ENCODE peak calls at places on chromosomes 16 and 17, in four cellular contexts. P, U, C and J are unnamed samples.

GRCh38 chr17:77089118-77089477 is 51.7 kb upstream of the SEC14L1 start:
- DNase-seq in P (no peak), U (no peak), C (no peak), J (peak; percentile 59)

GRCh38 chr17:15516150-15516549 is 47.1 kb downstream of the TVP23C start:
- DNase-seq in P (peak; percentile 75), U (no peak), C (no peak), J (no peak)

GRCh38 chr17:44707755-44708400 is 587 bp upstream of the DBF4B start:
- DNase-seq in P (no peak), U (no peak), C (no peak), J (no peak)

GRCh38 chr17:45225964-45226530 is 4.4 kb downstream of the FMNL1 start:
- DNase-seq in P (no peak), U (peak; percentile 42), C (no peak), J (no peak)

GRCh38 chr17:2030779-2031163 is 818 bp downstream of the DPH1 start:
- DNase-seq in P (no peak), U (peak; percentile 89), C (no peak), J (no peak)

GRCh38 chr17:38333635-38334295 is 10.0 kb downstream of the GPR179 start:
- DNase-seq in P (no peak), U (peak; percentile 93), C (peak; percentile 54), J (peak; percentile 71)

GRCh38 chr16:1058216-1058615 is 14.3 kb upstream of the SSTR5 start:
- DNase-seq in P (no peak), U (no peak), C (no peak), J (no peak)

GRCh38 chr16:11632455-11632921 is 35.8 kb upstream of the SNN start:
- DNase-seq in P (peak; percentile 93), U (no peak), C (no peak), J (peak; percentile 58)

GRCh38 chr16:58098207-58099096 is 30.7 kb downstream of the CFAP20 start:
- DNase-seq in P (peak; percentile 22), U (no peak), C (no peak), J (peak; percentile 51)

GRCh38 chr17:44906010-44906646 is 6.9 kb upstream of the EFTUD2 start:
- DNase-seq in P (peak; percentile 96), U (peak; percentile 37), C (no peak), J (peak; percentile 75)

GRCh38 chr16:53821487-53821886 is 117.5 kb downstream of the FTO start:
- DNase-seq in P (peak; percentile 42), U (no peak), C (no peak), J (peak; percentile 11)
- H3K56ac ChIP-seq in P (no peak overlapping the region), U (no peak overlapping the region), C (no peak overlapping the region), J (no peak overlapping the region)

DNA sequence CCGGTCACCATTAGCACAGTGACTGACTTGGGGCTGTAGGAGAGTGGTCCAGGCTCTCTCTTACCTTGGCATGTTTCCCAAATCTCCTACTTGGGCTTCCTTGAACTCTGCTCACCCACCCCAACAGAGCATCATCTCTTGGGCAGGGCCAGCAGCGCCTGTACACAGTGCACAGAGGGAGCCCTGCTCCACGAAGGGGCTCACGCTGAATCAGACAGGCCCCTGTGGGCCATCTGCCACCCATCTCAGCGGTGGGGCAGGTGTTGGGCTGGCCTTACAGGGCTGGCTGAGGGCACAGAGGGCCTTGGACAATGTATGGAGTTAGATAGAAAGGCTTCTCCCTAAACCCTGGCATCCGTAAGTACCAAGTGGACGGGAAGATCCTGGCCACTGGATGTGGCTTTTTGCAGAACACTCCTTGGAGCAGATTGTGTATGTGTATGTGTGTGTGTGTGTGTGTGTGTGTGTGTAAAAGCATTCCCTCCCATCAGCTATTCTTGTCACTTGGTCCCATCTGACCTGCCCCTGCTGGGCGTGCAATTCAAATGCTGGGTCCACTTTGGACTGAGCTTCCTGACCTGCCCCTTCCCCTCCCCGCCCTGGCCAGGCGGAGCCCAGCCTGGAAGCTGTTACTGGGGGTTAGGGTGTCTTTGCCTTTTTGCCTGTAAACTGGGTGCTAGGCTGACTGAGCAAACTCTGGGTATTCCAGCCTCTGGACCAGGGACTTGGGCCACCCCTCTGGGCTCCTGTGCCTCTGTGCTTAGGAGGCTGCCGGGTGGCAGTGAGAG is 25.0 kb upstream of the CDC42EP4 start:
- DNase-seq in P (no peak), U (no peak), C (no peak), J (no peak)
- H3K18ac ChIP-seq in P (peak overlapping the region; percentile 0), U (no peak overlapping the region), C (peak overlapping the region; percentile 22), J (no peak overlapping the region)

GRCh38 chr17:17387461-17388362 is 84.5 kb downstream of the NT5M start:
- DNase-seq in P (no peak), U (peak; percentile 93), C (peak; percentile 47), J (peak; percentile 78)
- H2BK15ac ChIP-seq in P (no peak overlapping the region), U (no peak overlapping the region), C (peak overlapping the region; percentile 29), J (no peak overlapping the region)

GRCh38 chr17:78497115-78497540 is 80.1 kb downstream of the DNAH17 start:
- DNase-seq in P (peak; percentile 72), U (peak; percentile 92), C (peak; percentile 57), J (peak; percentile 85)
- H3K56ac ChIP-seq in P (no peak overlapping the region), U (no peak overlapping the region), C (no peak overlapping the region), J (no peak overlapping the region)

DNA sequence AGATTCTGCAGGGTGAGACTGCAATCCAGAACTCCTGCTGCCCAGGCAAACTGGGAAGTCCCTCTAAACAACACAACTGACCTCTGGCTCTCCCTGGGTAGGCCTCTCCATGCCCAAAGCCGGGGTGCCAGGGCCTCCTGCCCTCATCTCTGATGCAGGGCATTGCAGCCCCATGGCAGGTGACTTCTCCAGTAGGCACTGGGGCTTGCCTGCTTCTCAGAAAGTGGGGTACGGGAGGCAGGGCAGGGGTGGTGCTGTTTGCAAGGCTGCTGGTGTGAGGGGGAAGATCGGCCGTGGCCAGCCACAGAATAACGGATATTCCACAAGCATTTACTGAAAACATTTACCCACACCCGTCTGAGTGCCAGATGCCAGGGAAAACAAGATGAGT is 4.1 kb upstream of the GPRC5C start:
- DNase-seq in P (no peak), U (no peak), C (no peak), J (no peak)
- H3K18ac ChIP-seq in P (no peak overlapping the region), U (no peak overlapping the region), C (peak overlapping the region; percentile 32), J (no peak overlapping the region)